ENCODE peak calls at places on chromosomes 1 and 21, in ten cellular contexts. E is tibial artery; H is HFF-Myc; A is stimulated activated CD8-positive, alpha-beta memory T cell treated with anti-CD3 and anti-CD28 coated beads, Interleukin-2, amount 100 ng/mL, for 1 hour; K is stimulated activated effector memory CD8-positive, alpha-beta T cell treated with anti-CD3 and anti-CD28 coated beads, Interleukin-12 subunit alpha, Interleukin-12 subunit beta, amount 100 ng/mL, for 72 hours; N is small intestine; V is stimulated activated naive CD4-positive, alpha-beta T cell; B is neural progenitor cell; W is activated T-helper 9 cell treated with anti-CD3 and anti-CD28 coated beads, Interleukin-2, amount 50 U/mL, for 16 hours; G is endothelial cell. Z is an unnamed sample.

GRCh38 chr1:201505505-201505893 is 1.4 kb downstream of the CSRP1 start:
- DNase-seq in E (no peak), H (no peak), A (no peak), K (no peak), N (peak), V (no peak), B (peak), W (no peak), G (peak), Z (peak)

GRCh38 chr1:175887981-175888428 is 144.6 kb upstream of the TNR start:
- DNase-seq in E (peak), H (peak), A (no peak), K (peak), N (peak), V (no peak), B (peak), W (no peak), G (peak), Z (peak)

GRCh38 chr1:204992499-204992898 is 50.5 kb upstream of the CNTN2 start:
- DNase-seq in E (no peak), H (no peak), A (no peak), K (no peak), N (no peak), V (no peak), B (no peak), W (no peak), G (no peak), Z (no peak)

GRCh38 chr1:218851601-218852000 is 322.1 kb upstream of the LYPLAL1 start:
- DNase-seq in E (no peak), H (no peak), A (no peak), K (no peak), N (no peak), V (no peak), B (no peak), W (no peak), G (no peak), Z (no peak)

GRCh38 chr1:111735321-111735720 is 3.9 kb downstream of the INKA2 start:
- DNase-seq in E (no peak), H (no peak), A (no peak), K (no peak), N (no peak), V (no peak), B (no peak), W (no peak), G (no peak), Z (no peak)

GRCh38 chr1:70672333-70672935 is 261.4 kb downstream of the CTH start:
- DNase-seq in E (no peak), H (no peak), A (no peak), K (no peak), N (no peak), V (no peak), B (no peak), W (no peak), G (no peak), Z (no peak)

GRCh38 chr1:167564592-167564991 is 11.0 kb upstream of the CREG1 start:
- DNase-seq in E (no peak), H (no peak), A (no peak), K (no peak), N (no peak), V (no peak), B (no peak), W (no peak), G (no peak), Z (no peak)

GRCh38 chr1:40763742-40764532 is 19.6 kb upstream of the KCNQ4 start:
- DNase-seq in E (no peak), H (no peak), A (no peak), K (no peak), N (no peak), V (no peak), B (no peak), W (no peak), G (no peak), Z (no peak)

GRCh38 chr21:25565272-25566199 is 41.7 kb downstream of the MRPL39 start:
- DNase-seq in E (no peak), H (no peak), A (no peak), K (no peak), N (no peak), V (no peak), B (no peak), W (no peak), G (no peak), Z (no peak)

GRCh38 chr1:110319332-110320167 is 19.6 kb upstream of the RBM15 start:
- DNase-seq in E (no peak), H (no peak), A (no peak), K (no peak), N (no peak), V (no peak), B (no peak), W (no peak), G (no peak), Z (no peak)

GRCh38 chr1:100566300-100566699 is 28.4 kb downstream of the GPR88 start:
- DNase-seq in E (no peak), H (no peak), A (no peak), K (no peak), N (no peak), V (no peak), B (no peak), W (no peak), G (no peak), Z (no peak)

GRCh38 chr1:185215911-185216310 is 58.9 kb downstream of the SWT1 start:
- DNase-seq in E (no peak), H (no peak), A (no peak), K (no peak), N (no peak), V (no peak), B (no peak), W (no peak), G (no peak), Z (no peak)

GRCh38 chr1:201946224-201946908 is at the start of gene LMOD1:
- DNase-seq in E (peak), H (no peak), A (no peak), K (no peak), N (peak), V (no peak), B (peak), W (no peak), G (peak), Z (peak)